ENCODE peak calls at places on chromosomes 7 and 10, in four cellular contexts. One of them, this sample, is unnamed.

GRCh38 chr10:32149257-32149955 is 93.2 kb upstream of the KIF5B start:
- DNase-seq in left ventricle myocardium inferior: peak; percentile 56
- DNase-seq in heart left ventricle: peak; percentile 74
- DNase-seq in neuronal stem cell: no peak
- DNase-seq in this sample: peak; percentile 87

GRCh38 chr7:146150153-146150552 is 33.6 kb downstream of the CNTNAP2 start:
- DNase-seq in neuronal stem cell: no peak
- DNase-seq in heart left ventricle: no peak
- DNase-seq in left ventricle myocardium inferior: no peak
- DNase-seq in this sample: no peak

GRCh38 chr10:91901784-91902677 is 7.3 kb downstream of the FGFBP3 start:
- DNase-seq in neuronal stem cell: no peak
- DNase-seq in left ventricle myocardium inferior: no peak
- DNase-seq in heart left ventricle: no peak
- DNase-seq in this sample: no peak

GRCh38 chr7:142385528-142386340 is 127.9 kb upstream of the PRSS58 start:
- DNase-seq in neuronal stem cell: peak; percentile 26
- DNase-seq in left ventricle myocardium inferior: no peak
- DNase-seq in heart left ventricle: peak; percentile 40
- DNase-seq in this sample: no peak

GRCh38 chr10:106917452-106918055 is 247.0 kb downstream of the SORCS1 start:
- DNase-seq in neuronal stem cell: no peak
- DNase-seq in heart left ventricle: peak; percentile 47
- DNase-seq in left ventricle myocardium inferior: no peak
- DNase-seq in this sample: no peak

GRCh38 chr7:73830872-73831655 is at the start of gene CLDN4:
- DNase-seq in heart left ventricle: no peak
- DNase-seq in neuronal stem cell: peak; percentile 49
- DNase-seq in left ventricle myocardium inferior: no peak
- DNase-seq in this sample: no peak

GRCh38 chr10:86443936-86444335 is 77.3 kb upstream of the GRID1 start:
- DNase-seq in heart left ventricle: no peak
- DNase-seq in left ventricle myocardium inferior: no peak
- DNase-seq in neuronal stem cell: no peak
- DNase-seq in this sample: no peak

GRCh38 chr7:105228555-105228954 is 160.2 kb downstream of the SRPK2 start:
- DNase-seq in neuronal stem cell: no peak
- DNase-seq in heart left ventricle: no peak
- DNase-seq in left ventricle myocardium inferior: no peak
- DNase-seq in this sample: no peak

GRCh38 chr10:99431190-99431549 is 746 bp upstream of the GOT1 start:
- DNase-seq in neuronal stem cell: no peak
- DNase-seq in left ventricle myocardium inferior: peak; percentile 85
- DNase-seq in heart left ventricle: peak; percentile 90
- DNase-seq in this sample: peak; percentile 72

GRCh38 chr10:12241810-12242529 is 46.0 kb downstream of the CDC123 start:
- DNase-seq in neuronal stem cell: no peak
- DNase-seq in heart left ventricle: peak; percentile 84
- DNase-seq in left ventricle myocardium inferior: peak; percentile 50
- DNase-seq in this sample: no peak

GRCh38 chr10:35752469-35753450 is 110.7 kb upstream of the FZD8 start:
- DNase-seq in heart left ventricle: peak; percentile 29
- DNase-seq in left ventricle myocardium inferior: peak; percentile 17
- DNase-seq in neuronal stem cell: no peak
- DNase-seq in this sample: peak; percentile 24

GRCh38 chr10:119803264-119803663 is 69.4 kb downstream of the MCMBP start:
- DNase-seq in neuronal stem cell: no peak
- DNase-seq in left ventricle myocardium inferior: no peak
- DNase-seq in heart left ventricle: no peak
- DNase-seq in this sample: no peak

GRCh38 chr10:35336084-35336831 is at the start of gene CCNY:
- DNase-seq in heart left ventricle: peak; percentile 84
- DNase-seq in left ventricle myocardium inferior: peak; percentile 88
- DNase-seq in neuronal stem cell: peak; percentile 62
- DNase-seq in this sample: peak; percentile 63

GRCh38 chr10:71747808-71748523 is 25.4 kb downstream of the VSIR start:
- DNase-seq in left ventricle myocardium inferior: peak; percentile 47
- DNase-seq in heart left ventricle: peak; percentile 66
- DNase-seq in neuronal stem cell: no peak
- DNase-seq in this sample: no peak

GRCh38 chr10:74018241-74018640 is 20.3 kb downstream of the VCL start:
- DNase-seq in heart left ventricle: no peak
- DNase-seq in left ventricle myocardium inferior: no peak
- DNase-seq in neuronal stem cell: no peak
- DNase-seq in this sample: no peak

GRCh38 chr10:99742701-99743100 is 10.7 kb downstream of the CUTC start:
- DNase-seq in heart left ventricle: no peak
- DNase-seq in left ventricle myocardium inferior: no peak
- DNase-seq in neuronal stem cell: no peak
- DNase-seq in this sample: no peak

GRCh38 chr10:57657164-57657765 is 610.4 kb downstream of the IPMK start:
- DNase-seq in heart left ventricle: no peak
- DNase-seq in left ventricle myocardium inferior: peak; percentile 22
- DNase-seq in neuronal stem cell: peak; percentile 70
- DNase-seq in this sample: peak; percentile 22

GRCh38 chr7:45211958-45212357 is 54.4 kb downstream of the RAMP3 start:
- DNase-seq in neuronal stem cell: no peak
- DNase-seq in heart left ventricle: no peak
- DNase-seq in left ventricle myocardium inferior: no peak
- DNase-seq in this sample: no peak

GRCh38 chr7:82701941-82702340 is 258.4 kb upstream of the CACNA2D1 start:
- DNase-seq in neuronal stem cell: no peak
- DNase-seq in heart left ventricle: no peak
- DNase-seq in left ventricle myocardium inferior: no peak
- DNase-seq in this sample: no peak

GRCh38 chr10:57694956-57695605 is 572.6 kb downstream of the IPMK start:
- DNase-seq in left ventricle myocardium inferior: no peak
- DNase-seq in heart left ventricle: no peak
- DNase-seq in neuronal stem cell: no peak
- DNase-seq in this sample: no peak

GRCh38 chr10:62769574-62770242 is 34.8 kb upstream of the ADO start:
- DNase-seq in heart left ventricle: no peak
- DNase-seq in left ventricle myocardium inferior: no peak
- DNase-seq in neuronal stem cell: no peak
- DNase-seq in this sample: no peak

GRCh38 chr10:97644961-97645360 is 4.5 kb downstream of the PI4K2A start:
- DNase-seq in neuronal stem cell: no peak
- DNase-seq in left ventricle myocardium inferior: no peak
- DNase-seq in heart left ventricle: no peak
- DNase-seq in this sample: no peak

GRCh38 chr7:156206174-156206573 is 393.9 kb upstream of the SHH start:
- DNase-seq in heart left ventricle: no peak
- DNase-seq in left ventricle myocardium inferior: no peak
- DNase-seq in neuronal stem cell: no peak
- DNase-seq in this sample: no peak

GRCh38 chr10:101892782-101893391 is 49.3 kb upstream of the KCNIP2 start:
- DNase-seq in heart left ventricle: no peak
- DNase-seq in neuronal stem cell: no peak
- DNase-seq in left ventricle myocardium inferior: no peak
- DNase-seq in this sample: no peak

GRCh38 chr10:96959733-96960132 is 127.6 kb downstream of the LCOR start:
- DNase-seq in left ventricle myocardium inferior: no peak
- DNase-seq in neuronal stem cell: no peak
- DNase-seq in heart left ventricle: no peak
- DNase-seq in this sample: no peak

GRCh38 chr7:8261711-8262695 is at the start of gene ICA1:
- DNase-seq in left ventricle myocardium inferior: peak; percentile 70
- DNase-seq in neuronal stem cell: peak; percentile 66
- DNase-seq in heart left ventricle: peak; percentile 89
- DNase-seq in this sample: peak; percentile 68

GRCh38 chr10:48818861-48819490 is 120.7 kb downstream of the LRRC18 start:
- DNase-seq in heart left ventricle: no peak
- DNase-seq in neuronal stem cell: no peak
- DNase-seq in left ventricle myocardium inferior: no peak
- DNase-seq in this sample: no peak

GRCh38 chr10:36280886-36281499 is 638.9 kb upstream of the FZD8 start:
- DNase-seq in neuronal stem cell: no peak
- DNase-seq in left ventricle myocardium inferior: no peak
- DNase-seq in heart left ventricle: no peak
- DNase-seq in this sample: no peak

GRCh38 chr10:77087406-77087805 is 550.2 kb downstream of the KCNMA1 start:
- DNase-seq in heart left ventricle: no peak
- DNase-seq in left ventricle myocardium inferior: no peak
- DNase-seq in neuronal stem cell: no peak
- DNase-seq in this sample: no peak

GRCh38 chr7:15561840-15562239 is at the start of gene AGMO:
- DNase-seq in left ventricle myocardium inferior: peak; percentile 71
- DNase-seq in neuronal stem cell: peak; percentile 6
- DNase-seq in heart left ventricle: peak; percentile 79
- DNase-seq in this sample: peak; percentile 55

GRCh38 chr7:2643386-2644229 is 11.8 kb downstream of the TTYH3 start:
- DNase-seq in heart left ventricle: no peak
- DNase-seq in neuronal stem cell: no peak
- DNase-seq in left ventricle myocardium inferior: no peak
- DNase-seq in this sample: no peak

GRCh38 chr10:113756940-113757543 is 5.6 kb downstream of the PLEKHS1 start:
- DNase-seq in heart left ventricle: no peak
- DNase-seq in neuronal stem cell: no peak
- DNase-seq in left ventricle myocardium inferior: no peak
- DNase-seq in this sample: no peak
- H3K27ac ChIP-seq in heart left ventricle: no peak overlapping the region
- H3K27ac ChIP-seq in neuronal stem cell: no peak overlapping the region
- H3K27ac ChIP-seq in left ventricle myocardium inferior: no peak overlapping the region
- H3K27ac ChIP-seq in this sample: no peak overlapping the region

GRCh38 chr10:1293147-1293546 is 237.0 kb downstream of the WDR37 start:
- DNase-seq in heart left ventricle: no peak
- DNase-seq in left ventricle myocardium inferior: no peak
- DNase-seq in neuronal stem cell: no peak
- DNase-seq in this sample: no peak
- H3K27ac ChIP-seq in heart left ventricle: no peak overlapping the region
- H3K27ac ChIP-seq in left ventricle myocardium inferior: no peak overlapping the region
- H3K27ac ChIP-seq in neuronal stem cell: peak overlapping the region; percentile 58
- H3K27ac ChIP-seq in this sample: peak overlapping the region; percentile 32

GRCh38 chr10:42755591-42756093 is 27.0 kb upstream of the BMS1 start:
- DNase-seq in heart left ventricle: no peak
- DNase-seq in left ventricle myocardium inferior: no peak
- DNase-seq in neuronal stem cell: no peak
- DNase-seq in this sample: no peak

GRCh38 chr10:42753126-42753506 is 29.5 kb upstream of the BMS1 start:
- DNase-seq in left ventricle myocardium inferior: peak; percentile 77
- DNase-seq in heart left ventricle: peak; percentile 77
- DNase-seq in neuronal stem cell: peak; percentile 67
- DNase-seq in this sample: peak; percentile 84

GRCh38 chr10:42753507-42754154 is 29.0 kb upstream of the BMS1 start:
- DNase-seq in heart left ventricle: peak; percentile 35
- DNase-seq in left ventricle myocardium inferior: no peak
- DNase-seq in neuronal stem cell: peak; percentile 5
- DNase-seq in this sample: peak; percentile 68

GRCh38 chr10:42755028-42755451 is 27.6 kb upstream of the BMS1 start:
- DNase-seq in heart left ventricle: no peak
- DNase-seq in left ventricle myocardium inferior: no peak
- DNase-seq in neuronal stem cell: no peak
- DNase-seq in this sample: no peak

DNA sequence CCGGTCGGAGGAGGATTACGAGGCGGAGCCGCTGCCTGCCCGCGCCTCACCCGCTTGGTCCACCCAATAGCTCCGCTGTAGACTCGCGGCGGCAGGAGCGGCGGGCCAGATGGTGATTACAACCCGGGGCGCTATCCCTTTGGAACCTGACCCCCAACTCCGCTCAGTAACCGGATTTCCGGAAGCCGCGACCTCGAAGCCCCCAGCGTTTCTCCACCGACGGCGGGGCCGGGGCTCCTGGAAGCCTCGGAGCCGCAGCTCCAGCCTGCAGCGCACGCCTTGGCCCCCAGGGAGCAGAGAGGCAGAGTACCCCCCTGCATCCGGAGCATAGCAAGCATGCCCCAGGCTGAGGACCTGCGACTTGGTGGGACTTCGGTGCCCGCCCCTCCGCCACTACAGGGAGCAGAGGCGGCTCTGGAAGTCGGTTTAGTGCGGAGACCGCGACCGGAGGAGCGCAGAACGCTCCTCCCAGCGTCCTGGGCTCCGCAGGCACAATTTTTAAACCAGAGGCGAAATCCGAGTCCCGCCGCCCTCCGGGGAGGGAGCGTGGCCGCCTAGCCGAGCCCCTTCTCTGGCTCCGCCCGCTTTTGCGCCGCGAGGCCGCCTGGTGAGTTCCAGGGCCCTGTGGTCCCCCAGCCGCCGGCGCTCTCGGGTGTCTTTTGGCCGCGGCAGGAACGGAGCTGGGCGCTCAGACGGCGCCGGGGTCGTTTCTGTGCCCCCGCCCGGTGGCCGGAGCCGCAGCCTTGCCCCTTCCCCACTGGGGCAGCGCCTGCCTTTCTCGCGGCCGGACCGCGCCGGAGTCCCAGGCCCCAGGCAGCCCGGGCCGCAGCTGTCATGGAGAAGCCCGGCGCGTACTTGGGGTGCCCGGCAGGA is 28.2 kb upstream of the BMS1 start:
- DNase-seq in neuronal stem cell: peak; percentile 30
- DNase-seq in left ventricle myocardium inferior: peak; percentile 50
- DNase-seq in heart left ventricle: peak; percentile 58
- DNase-seq in this sample: no peak
- H3K27ac ChIP-seq in neuronal stem cell: no peak overlapping the region
- H3K27ac ChIP-seq in left ventricle myocardium inferior: peak overlapping the region; percentile 37
- H3K27ac ChIP-seq in heart left ventricle: no peak overlapping the region
- H3K27ac ChIP-seq in this sample: peak overlapping the region; percentile 14

GRCh38 chr10:114300036-114300645 is 61.1 kb downstream of the VWA2 start:
- DNase-seq in neuronal stem cell: no peak
- DNase-seq in left ventricle myocardium inferior: no peak
- DNase-seq in heart left ventricle: no peak
- DNase-seq in this sample: peak; percentile 43

GRCh38 chr10:114301177-114301576 is 62.1 kb downstream of the VWA2 start:
- DNase-seq in heart left ventricle: no peak
- DNase-seq in left ventricle myocardium inferior: no peak
- DNase-seq in neuronal stem cell: no peak
- DNase-seq in this sample: no peak

GRCh38 chr10:114303556-114303955 is 64.5 kb downstream of the VWA2 start:
- DNase-seq in left ventricle myocardium inferior: no peak
- DNase-seq in neuronal stem cell: no peak
- DNase-seq in heart left ventricle: no peak
- DNase-seq in this sample: no peak

GRCh38 chr10:114304017-114304565 is 65.0 kb downstream of the VWA2 start:
- DNase-seq in neuronal stem cell: peak; percentile 79
- DNase-seq in heart left ventricle: peak; percentile 85
- DNase-seq in left ventricle myocardium inferior: peak; percentile 81
- DNase-seq in this sample: peak; percentile 84

DNA sequence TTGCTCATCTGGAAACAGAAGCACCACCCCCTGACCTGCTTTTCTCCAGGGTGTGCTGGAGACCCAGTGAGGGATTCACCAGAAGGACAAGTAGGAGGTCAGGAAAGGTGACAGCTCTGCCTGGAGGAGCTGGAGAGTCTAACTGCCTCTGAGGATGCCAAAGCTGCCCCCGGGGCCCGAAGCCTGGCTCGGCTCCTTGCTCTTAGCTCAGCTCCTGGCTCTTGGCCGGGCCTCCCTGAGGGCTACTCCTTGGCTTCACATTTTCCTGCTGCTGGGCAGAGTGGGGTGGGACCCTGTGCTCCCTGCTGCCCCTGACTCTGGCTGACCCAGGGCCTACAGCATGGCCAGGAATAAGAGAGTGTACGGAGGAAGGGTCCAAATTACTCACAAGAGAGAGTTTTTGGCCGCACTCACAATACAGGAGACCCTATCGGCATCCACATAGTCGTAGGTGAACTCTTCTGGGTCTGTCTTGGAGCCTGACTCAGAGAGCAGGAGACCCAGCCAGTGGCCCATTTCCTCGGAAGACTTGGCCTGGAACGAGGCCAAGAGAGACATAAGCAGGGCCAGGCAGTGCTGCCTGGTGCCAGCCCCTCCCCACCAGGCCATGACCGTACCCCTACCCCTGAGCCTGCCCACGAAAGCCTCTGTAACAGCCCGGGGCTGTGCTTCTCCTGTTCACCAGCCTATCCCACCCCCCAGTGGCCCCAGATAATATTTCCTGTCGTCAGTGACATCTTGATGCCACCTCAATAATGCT is 63.1 kb downstream of the VWA2 start:
- DNase-seq in heart left ventricle: no peak
- DNase-seq in left ventricle myocardium inferior: no peak
- DNase-seq in neuronal stem cell: no peak
- DNase-seq in this sample: peak; percentile 65
- H3K27ac ChIP-seq in heart left ventricle: no peak overlapping the region
- H3K27ac ChIP-seq in left ventricle myocardium inferior: no peak overlapping the region
- H3K27ac ChIP-seq in neuronal stem cell: no peak overlapping the region
- H3K27ac ChIP-seq in this sample: peak overlapping the region; percentile 3

This sample was measured in tibial artery.